ENCODE peak calls at places on chromosomes 13 and 19, in five cellular contexts. C, Z, I, R and B are unnamed samples.

GRCh38 chr19:9431475-9431874 is 3.9 kb downstream of the ZNF266 start:
- DNase-seq in C (peak; percentile 36), Z (peak; percentile 18), I (peak; percentile 72), R (no peak), B (no peak)

GRCh38 chr19:3575260-3575741 is 2.6 kb downstream of the HMG20B start:
- DNase-seq in C (no peak), Z (peak; percentile 49), I (no peak), R (no peak), B (peak; percentile 36)

GRCh38 chr13:110575322-110576069 is 14.0 kb upstream of the RAB20 start:
- DNase-seq in C (no peak), Z (no peak), I (peak; percentile 55), R (peak; percentile 51), B (peak; percentile 41)

GRCh38 chr19:31960474-31960873 is 384.9 kb upstream of the ZNF507 start:
- DNase-seq in C (no peak), Z (no peak), I (no peak), R (no peak), B (no peak)

GRCh38 chr13:96967248-96967745 is 27.0 kb downstream of the OXGR1 start:
- DNase-seq in C (no peak), Z (no peak), I (no peak), R (no peak), B (no peak)

GRCh38 chr13:98997738-98998641 is 20.1 kb upstream of the DOCK9 start:
- DNase-seq in C (no peak), Z (no peak), I (no peak), R (peak; percentile 18), B (no peak)

GRCh38 chr19:47643281-47643680 is 34.3 kb downstream of the BICRA start:
- DNase-seq in C (no peak), Z (no peak), I (no peak), R (no peak), B (no peak)

GRCh38 chr19:12952488-12953455 is 4.3 kb downstream of the GADD45GIP1 start:
- DNase-seq in C (no peak), Z (no peak), I (no peak), R (no peak), B (no peak)

GRCh38 chr19:492091-492531 is 4.2 kb upstream of the MADCAM1 start:
- DNase-seq in C (no peak), Z (peak; percentile 43), I (no peak), R (peak; percentile 16), B (no peak)

GRCh38 chr13:67052550-67053237 is 177.4 kb downstream of the PCDH9 start:
- DNase-seq in C (no peak), Z (no peak), I (no peak), R (no peak), B (no peak)

GRCh38 chr13:111418101-111418500 is 97.7 kb downstream of the TEX29 start:
- DNase-seq in C (no peak), Z (no peak), I (no peak), R (no peak), B (no peak)

GRCh38 chr19:55437410-55437809 is 5.7 kb downstream of the SHISA7 start:
- DNase-seq in C (no peak), Z (peak; percentile 78), I (no peak), R (peak; percentile 44), B (no peak)

GRCh38 chr13:52846567-52847321 is 1.7 kb downstream of the PCDH8 start:
- DNase-seq in C (peak; percentile 21), Z (peak; percentile 86), I (no peak), R (peak; percentile 50), B (peak; percentile 73)

GRCh38 chr13:74114202-74114601 is 20.0 kb downstream of the KLF12 start:
- DNase-seq in C (no peak), Z (no peak), I (no peak), R (no peak), B (no peak)

GRCh38 chr13:106477303-106477702 is 58.2 kb downstream of the EFNB2 start:
- DNase-seq in C (no peak), Z (no peak), I (no peak), R (no peak), B (no peak)

GRCh38 chr13:27411393-27411792 is 13.0 kb upstream of the GTF3A start:
- DNase-seq in C (no peak), Z (no peak), I (no peak), R (no peak), B (no peak)

GRCh38 chr19:42286349-42287016 is 15.4 kb upstream of the PRR19 start:
- DNase-seq in C (no peak), Z (no peak), I (no peak), R (no peak), B (no peak)

GRCh38 chr19:33306853-33307792 is 4.8 kb upstream of the CEBPA start:
- DNase-seq in C (no peak), Z (no peak), I (no peak), R (no peak), B (no peak)

GRCh38 chr19:12112238-12112637 is 27.9 kb downstream of the ZNF20 start:
- DNase-seq in C (no peak), Z (no peak), I (no peak), R (no peak), B (no peak)

GRCh38 chr13:90105881-90106496 is 1241.5 kb upstream of the MIR17HG start:
- DNase-seq in C (no peak), Z (no peak), I (no peak), R (no peak), B (no peak)

GRCh38 chr19:38913958-38914357 is 2.0 kb upstream of the CCER2 start:
- DNase-seq in C (no peak), Z (no peak), I (no peak), R (no peak), B (no peak)

GRCh38 chr19:8615022-8615421 is 4.5 kb upstream of the ADAMTS10 start:
- DNase-seq in C (no peak), Z (no peak), I (no peak), R (no peak), B (no peak)

GRCh38 chr13:27622102-27622820 is 569 bp downstream of the POLR1D start:
- DNase-seq in C (no peak), Z (no peak), I (no peak), R (no peak), B (no peak)